ENCODE peak calls at places on chromosomes 6 and 20, in six cellular contexts. E is mammary epithelial cell, T is left ventricle myocardium inferior, Q is aorta, B is astrocyte of the spinal cord, Z is skeletal muscle cell. D is an unnamed sample.
A peak's percentile ranks its signal among the peaks of the same experiment; 100 is the strongest.

GRCh38 chr20:50589548-50590347 is 79.6 kb downstream of the PTPN1 start:
- DNase-seq in Z (no peak), E (no peak), Q (peak; percentile 54), B (no peak), T (no peak), D (no peak)

GRCh38 chr6:41689171-41690008 is 46.0 kb downstream of the TFEB start:
- DNase-seq in Z (no peak), T (no peak), Q (peak; percentile 41), E (no peak), B (peak; percentile 15), D (no peak)

GRCh38 chr20:4962257-4962855 is 39.0 kb downstream of the SLC23A2 start:
- DNase-seq in Q (no peak), T (no peak), E (no peak), B (no peak), Z (no peak), D (no peak)

GRCh38 chr6:107977283-107977682 is 19.3 kb upstream of the SEC63 start:
- DNase-seq in Z (no peak), B (peak; percentile 56), Q (no peak), T (no peak), E (peak; percentile 26), D (no peak)

GRCh38 chr6:85385636-85386315 is 64.1 kb upstream of the NT5E start:
- DNase-seq in T (no peak), Q (no peak), E (no peak), Z (no peak), B (no peak), D (no peak)

GRCh38 chr20:58833921-58834320 is 16.8 kb downstream of the GNAS-AS1 start:
- DNase-seq in T (no peak), E (no peak), Z (no peak), Q (no peak), B (no peak), D (no peak)

GRCh38 chr6:159108438-159108985 is 60.7 kb upstream of the FNDC1 start:
- DNase-seq in Z (no peak), T (no peak), Q (no peak), B (no peak), E (no peak), D (no peak)

GRCh38 chr6:80457044-80457933 is 350.8 kb downstream of the BCKDHB start:
- DNase-seq in Z (peak; percentile 96), E (peak; percentile 94), Q (peak; percentile 80), T (peak; percentile 68), B (peak; percentile 96), D (peak; percentile 82)

GRCh38 chr6:105810105-105810921 is 275.8 kb upstream of the PRDM1 start:
- DNase-seq in Q (no peak), B (peak; percentile 81), T (peak; percentile 27), E (peak; percentile 93), Z (peak; percentile 82), D (peak; percentile 47)

GRCh38 chr6:169846286-169847056 is 95.0 kb downstream of the ERMARD start:
- DNase-seq in Q (no peak), T (no peak), Z (no peak), B (no peak), E (no peak), D (no peak)

GRCh38 chr6:12012566-12013367 is 655 bp downstream of the HIVEP1 start:
- DNase-seq in B (peak; percentile 89), Z (no peak), E (peak; percentile 91), Q (peak; percentile 85), T (peak; percentile 51), D (peak; percentile 74)

GRCh38 chr6:15207923-15208322 is 37.9 kb upstream of the JARID2 start:
- DNase-seq in Q (no peak), E (no peak), T (no peak), Z (peak; percentile 27), B (peak; percentile 43), D (no peak)

GRCh38 chr20:23605867-23606651 is at the start of gene CST9:
- DNase-seq in T (no peak), E (no peak), Z (no peak), B (no peak), Q (no peak), D (no peak)

GRCh38 chr6:42300701-42301100 is 83.0 kb upstream of the MRPS10 start:
- DNase-seq in Z (no peak), T (no peak), B (no peak), Q (no peak), E (peak; percentile 67), D (no peak)

GRCh38 chr6:106117579-106117978 is 31.4 kb downstream of the PRDM1 start:
- DNase-seq in Q (no peak), T (no peak), E (no peak), B (no peak), Z (no peak), D (no peak)

GRCh38 chr20:47727909-47728361 is 57.3 kb downstream of the SULF2 start:
- DNase-seq in Z (no peak), T (no peak), E (no peak), B (no peak), Q (no peak), D (no peak)

GRCh38 chr20:47724910-47725247 is 60.4 kb downstream of the SULF2 start:
- DNase-seq in T (no peak), Z (no peak), Q (no peak), B (no peak), E (no peak), D (no peak)

GRCh38 chr20:47725248-47725973 is 59.9 kb downstream of the SULF2 start:
- DNase-seq in T (peak; percentile 47), E (peak; percentile 76), B (peak; percentile 73), Q (peak; percentile 83), Z (no peak), D (peak; percentile 77)

GRCh38 chr20:47726632-47727031 is 58.6 kb downstream of the SULF2 start:
- DNase-seq in Q (no peak), T (no peak), E (no peak), Z (no peak), B (no peak), D (no peak)

GRCh38 chr20:47727170-47727880 is 58.0 kb downstream of the SULF2 start:
- DNase-seq in E (no peak), T (peak; percentile 55), Z (no peak), Q (no peak), B (no peak), D (peak; percentile 53)
- H3K4me3 ChIP-seq in E (no peak overlapping the region), T (no peak overlapping the region), Z (no peak overlapping the region), Q (no peak overlapping the region), B (no peak overlapping the region), D (no peak overlapping the region)

DNA sequence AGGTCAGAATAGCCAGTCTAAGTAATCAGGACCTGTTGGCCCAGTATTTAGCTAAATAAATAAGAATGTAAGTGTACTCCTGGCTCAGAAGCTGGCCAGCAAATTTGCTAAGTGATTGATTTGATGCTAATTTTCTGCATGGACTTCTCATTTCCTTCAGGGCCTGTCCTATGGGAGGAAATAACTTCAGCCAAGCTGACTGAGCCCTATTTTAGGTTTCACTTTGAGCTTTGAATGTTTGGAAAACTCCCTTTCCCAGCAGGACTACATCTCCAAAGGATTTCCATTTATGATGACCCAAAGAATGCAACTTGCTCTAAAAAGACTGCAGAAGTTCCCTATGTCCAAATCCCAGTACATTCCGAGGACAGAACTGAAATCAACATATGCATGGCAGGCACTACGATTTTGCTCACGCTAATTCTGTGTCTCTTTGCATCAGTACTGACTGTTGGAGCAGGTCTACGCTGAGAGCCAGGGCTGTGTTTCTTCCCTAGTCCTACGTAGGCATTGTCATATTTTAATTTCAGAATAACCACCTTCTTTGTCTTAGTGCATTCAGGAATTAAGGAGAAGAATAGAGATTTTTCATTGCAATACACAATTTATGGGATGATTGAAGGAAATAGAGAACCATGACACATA is 441.4 kb upstream of the PLCB4 start:
- DNase-seq in E (no peak), B (no peak), Q (no peak), Z (no peak), T (no peak), D (no peak)
- H3K4me3 ChIP-seq in E (no peak overlapping the region), B (no peak overlapping the region), Q (no peak overlapping the region), Z (peak overlapping the region; percentile 25), T (peak overlapping the region; percentile 42), D (peak overlapping the region; percentile 25)

DNA sequence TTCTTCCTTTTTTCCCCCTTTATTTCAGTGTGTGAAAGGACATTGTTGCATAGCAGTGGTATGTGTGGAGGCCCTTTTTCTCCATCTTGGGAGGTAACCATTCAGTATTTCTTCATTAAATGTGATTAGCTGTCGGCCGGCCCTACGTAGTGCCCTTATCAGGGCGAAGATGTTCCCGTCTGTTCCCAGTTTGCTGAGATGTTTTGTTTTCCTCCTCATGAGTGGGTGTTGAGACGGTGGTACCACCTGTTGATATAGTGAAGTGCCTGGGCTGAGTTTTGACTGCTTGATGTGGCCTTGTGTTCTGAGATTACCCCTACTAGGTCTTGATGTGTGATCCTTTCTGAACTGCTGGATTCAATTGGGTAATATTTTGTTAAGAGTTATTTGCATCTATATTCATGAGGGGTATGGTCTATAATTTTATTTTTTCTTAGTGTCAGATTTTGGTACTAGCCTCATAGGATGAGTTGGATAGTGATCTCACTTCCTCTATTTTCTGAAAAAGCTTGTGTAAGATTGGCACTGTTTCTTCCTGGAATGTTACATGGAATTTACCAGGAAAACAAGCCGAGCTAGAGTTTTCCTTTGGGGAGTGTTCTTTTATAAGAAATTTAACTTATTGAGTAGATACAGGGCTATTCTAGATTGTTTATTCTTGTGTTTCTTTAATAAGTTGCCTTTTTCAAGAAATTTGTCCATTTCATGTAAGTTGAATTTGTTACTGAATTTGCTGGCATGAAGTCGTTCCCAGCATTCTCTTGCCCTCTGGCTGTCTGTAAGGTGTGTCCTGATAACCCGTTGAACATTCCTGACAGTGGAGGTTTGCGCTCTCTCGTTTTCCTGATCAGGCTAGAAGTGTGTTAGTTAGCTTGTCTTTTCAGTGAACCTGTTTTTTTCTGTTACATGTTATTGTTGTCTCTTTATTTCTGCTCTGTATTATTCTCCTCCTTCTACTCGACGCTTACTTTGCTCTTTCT is 4.3 kb downstream of the MTG2 start:
- DNase-seq in Z (no peak), B (no peak), Q (no peak), E (no peak), T (no peak), D (no peak)
- H3K4me3 ChIP-seq in Z (no peak overlapping the region), B (no peak overlapping the region), Q (no peak overlapping the region), E (no peak overlapping the region), T (no peak overlapping the region), D (no peak overlapping the region)

GRCh38 chr20:24951536-24952047 is 2.5 kb downstream of the CST7 start:
- DNase-seq in Z (no peak), B (no peak), T (no peak), E (no peak), Q (no peak), D (no peak)

GRCh38 chr20:24948939-24949679 is at the start of gene CST7:
- DNase-seq in Z (no peak), E (peak; percentile 52), B (no peak), T (no peak), Q (no peak), D (no peak)

GRCh38 chr20:24950836-24951525 is 1.9 kb downstream of the CST7 start:
- DNase-seq in E (no peak), Q (no peak), B (no peak), T (no peak), Z (no peak), D (no peak)

GRCh38 chr20:24949756-24950127 is 673 bp downstream of the CST7 start:
- DNase-seq in E (no peak), Z (no peak), Q (no peak), B (no peak), T (no peak), D (no peak)

DNA sequence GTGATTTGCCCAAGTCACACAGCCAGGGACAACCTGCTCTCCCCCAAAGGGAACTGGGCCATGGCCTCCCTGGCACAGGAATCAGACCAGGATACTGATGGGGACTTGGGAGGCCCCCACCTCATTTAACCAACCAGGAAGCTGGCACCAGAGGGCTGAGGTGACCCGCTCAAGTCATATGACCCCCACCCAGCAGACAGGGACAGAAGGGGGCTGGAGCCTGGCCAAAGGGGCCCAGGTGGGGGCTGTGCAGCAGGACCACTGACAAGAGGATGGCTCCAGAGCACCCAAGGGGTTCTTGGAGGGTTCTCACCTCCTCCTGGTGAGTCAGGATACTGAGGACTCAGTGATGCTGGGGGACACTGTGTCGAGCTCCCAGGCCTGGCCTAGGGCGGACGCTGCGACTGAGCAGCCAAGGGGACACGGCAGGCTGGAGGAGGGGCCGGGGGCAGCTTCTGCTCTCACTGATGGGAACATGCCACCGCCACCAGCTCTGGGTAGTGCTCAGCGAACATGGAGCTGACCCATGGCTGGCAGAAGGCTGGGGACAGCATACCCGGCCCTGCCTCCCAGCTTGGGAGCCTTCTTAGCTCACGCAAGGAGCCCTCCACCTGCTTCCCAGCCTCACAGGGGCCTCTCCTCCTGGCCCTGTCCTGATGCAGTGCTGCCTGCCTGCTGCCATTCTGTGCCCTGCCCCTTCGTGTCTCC is 1.2 kb downstream of the CST7 start:
- DNase-seq in B (no peak), E (no peak), T (no peak), Q (no peak), Z (no peak), D (no peak)
- H3K4me3 ChIP-seq in B (no peak overlapping the region), E (no peak overlapping the region), T (no peak overlapping the region), Q (no peak overlapping the region), Z (no peak overlapping the region), D (no peak overlapping the region)

D was measured in heart left ventricle.